ENCODE peak calls at places on chromosomes 4 and X, in four cellular contexts. V is astrocyte of the spinal cord, I is neural crest cell, M is BE2C. T is an unnamed sample.

GRCh38 chr4:101022151-101023024 is 324.9 kb downstream of the PPP3CA start:
- DNase-seq in V (peak; percentile 39), I (no peak), M (no peak), T (no peak)

GRCh38 chr4:101229116-101229515 is 118.2 kb downstream of the PPP3CA start:
- DNase-seq in V (peak; percentile 70), I (no peak), M (no peak), T (no peak)

GRCh38 chr4:184400891-184401290 is 73.5 kb downstream of the IRF2 start:
- DNase-seq in V (no peak), I (no peak), M (no peak), T (no peak)

GRCh38 chr4:110625593-110626292 is 2.9 kb upstream of the PITX2 start:
- DNase-seq in V (no peak), I (no peak), M (no peak), T (no peak)

GRCh38 chr4:46389301-46389761 is 597 bp downstream of the GABRA2 start:
- DNase-seq in V (peak; percentile 25), I (peak; percentile 12), M (no peak), T (no peak)

GRCh38 chrX:115147220-115147619 is 42.0 kb upstream of the RBMXL3 start:
- DNase-seq in V (peak; percentile 29), I (no peak), M (no peak), T (no peak)

GRCh38 chr4:73998040-73999011 is at the start of gene CXCL5:
- DNase-seq in V (peak; percentile 57), I (peak; percentile 26), M (no peak), T (peak; percentile 48)

GRCh38 chr4:15938182-15938581 is 358 bp downstream of the FGFBP1 start:
- DNase-seq in V (no peak), I (no peak), M (no peak), T (no peak)

GRCh38 chr4:120844528-120844921 is 78.0 kb downstream of the PRDM5 start:
- DNase-seq in V (no peak), I (no peak), M (no peak), T (no peak)

GRCh38 chrX:136623400-136623799 is 24.6 kb upstream of the CD40LG start:
- DNase-seq in V (no peak), I (no peak), M (no peak), T (no peak)

GRCh38 chrX:40016702-40017101 is 81.1 kb downstream of the BCOR start:
- DNase-seq in V (no peak), I (no peak), M (no peak), T (no peak)

GRCh38 chrX:107628662-107629532 is 587 bp downstream of the PRPS1 start:
- DNase-seq in V (peak; percentile 27), I (peak; percentile 3), M (peak; percentile 30), T (peak; percentile 27)

GRCh38 chr4:97370581-97370980 is 772.7 kb downstream of the STPG2 start:
- DNase-seq in V (peak; percentile 58), I (no peak), M (peak; percentile 37), T (no peak)

GRCh38 chr4:1517592-1518411 is 111.6 kb upstream of the NKX1-1 start:
- DNase-seq in V (no peak), I (no peak), M (peak; percentile 3), T (no peak)

GRCh38 chr4:8177544-8177943 is 18.9 kb upstream of the ABLIM2 start:
- DNase-seq in V (no peak), I (no peak), M (no peak), T (no peak)

GRCh38 chrX:48956728-48957414 is 536 bp downstream of the OTUD5 start:
- DNase-seq in V (no peak), I (no peak), M (peak; percentile 7), T (peak; percentile 14)

GRCh38 chrX:100410901-100411801 is 1.1 kb upstream of the PCDH19 start:
- DNase-seq in V (no peak), I (no peak), M (peak; percentile 30), T (no peak)

GRCh38 chr4:168551945-168552695 is 55.3 kb downstream of the PALLD start:
- DNase-seq in V (no peak), I (no peak), M (no peak), T (no peak)

GRCh38 chr4:52751349-52751911 is at the start of gene ERVMER34-1:
- DNase-seq in V (peak; percentile 28), I (peak; percentile 40), M (peak; percentile 45), T (peak; percentile 48)

GRCh38 chr4:140353836-140354235 is 19.6 kb upstream of the SCOC start:
- DNase-seq in V (no peak), I (no peak), M (no peak), T (no peak)

GRCh38 chrX:3567681-3568080 is 145.8 kb downstream of the PRKX start:
- DNase-seq in V (no peak), I (no peak), M (no peak), T (no peak)

GRCh38 chr4:24229976-24230375 is 340.1 kb upstream of the PPARGC1A start:
- DNase-seq in V (no peak), I (no peak), M (no peak), T (no peak)

GRCh38 chr4:8788174-8788573 is 83.5 kb downstream of the HMX1 start:
- DNase-seq in V (no peak), I (no peak), M (no peak), T (no peak)

GRCh38 chr4:96598465-96598864 is 758.6 kb downstream of the PDHA2 start:
- DNase-seq in V (no peak), I (no peak), M (no peak), T (no peak)

GRCh38 chr4:7156273-7157139 is 35.8 kb upstream of the SORCS2 start:
- DNase-seq in V (no peak), I (peak; percentile 28), M (peak; percentile 49), T (peak; percentile 40)

GRCh38 chr4:48779095-48779997 is 733 bp downstream of the FRYL start:
- DNase-seq in V (peak; percentile 71), I (peak; percentile 57), M (peak; percentile 74), T (peak; percentile 73)

GRCh38 chr4:33940281-33940680 is 2304.0 kb downstream of the ARAP2 start:
- DNase-seq in V (no peak), I (no peak), M (no peak), T (no peak)

GRCh38 chr4:16695896-16696295 is 202.5 kb downstream of the LDB2 start:
- DNase-seq in V (no peak), I (no peak), M (no peak), T (no peak)

GRCh38 chrX:77003956-77004355 is 443.2 kb upstream of the FGF16 start:
- DNase-seq in V (peak; percentile 56), I (no peak), M (no peak), T (no peak)

GRCh38 chrX:31366076-31366475 is 294.2 kb upstream of the FTHL17 start:
- DNase-seq in V (no peak), I (no peak), M (no peak), T (no peak)

GRCh38 chrX:73561791-73562190 is 1.2 kb upstream of the CHIC1 start:
- DNase-seq in V (peak; percentile 14), I (no peak), M (no peak), T (no peak)

GRCh38 chr4:10521386-10521785 is 64.2 kb upstream of the ZNF518B start:
- DNase-seq in V (no peak), I (no peak), M (no peak), T (no peak)

GRCh38 chrX:129523076-129524055 is at the start of gene SMARCA1:
- DNase-seq in V (peak; percentile 59), I (peak; percentile 62), M (peak; percentile 46), T (peak; percentile 40)

GRCh38 chrX:129525162-129525561 is 1.9 kb upstream of the SMARCA1 start:
- DNase-seq in V (no peak), I (no peak), M (no peak), T (no peak)

GRCh38 chrX:129520151-129520550 is 3.1 kb downstream of the SMARCA1 start:
- DNase-seq in V (no peak), I (no peak), M (no peak), T (no peak)

GRCh38 chrX:129524250-129524850 is 1.1 kb upstream of the SMARCA1 start:
- DNase-seq in V (no peak), I (no peak), M (no peak), T (no peak)

GRCh38 chrX:129522184-129523059 is 868 bp downstream of the SMARCA1 start:
- DNase-seq in V (peak; percentile 54), I (peak; percentile 46), M (peak; percentile 55), T (peak; percentile 38)
- TF ChIP-seq CTCF in V (peak; percentile 29), I (peak; percentile 43), M (peak; percentile 15), T (no peak)

DNA sequence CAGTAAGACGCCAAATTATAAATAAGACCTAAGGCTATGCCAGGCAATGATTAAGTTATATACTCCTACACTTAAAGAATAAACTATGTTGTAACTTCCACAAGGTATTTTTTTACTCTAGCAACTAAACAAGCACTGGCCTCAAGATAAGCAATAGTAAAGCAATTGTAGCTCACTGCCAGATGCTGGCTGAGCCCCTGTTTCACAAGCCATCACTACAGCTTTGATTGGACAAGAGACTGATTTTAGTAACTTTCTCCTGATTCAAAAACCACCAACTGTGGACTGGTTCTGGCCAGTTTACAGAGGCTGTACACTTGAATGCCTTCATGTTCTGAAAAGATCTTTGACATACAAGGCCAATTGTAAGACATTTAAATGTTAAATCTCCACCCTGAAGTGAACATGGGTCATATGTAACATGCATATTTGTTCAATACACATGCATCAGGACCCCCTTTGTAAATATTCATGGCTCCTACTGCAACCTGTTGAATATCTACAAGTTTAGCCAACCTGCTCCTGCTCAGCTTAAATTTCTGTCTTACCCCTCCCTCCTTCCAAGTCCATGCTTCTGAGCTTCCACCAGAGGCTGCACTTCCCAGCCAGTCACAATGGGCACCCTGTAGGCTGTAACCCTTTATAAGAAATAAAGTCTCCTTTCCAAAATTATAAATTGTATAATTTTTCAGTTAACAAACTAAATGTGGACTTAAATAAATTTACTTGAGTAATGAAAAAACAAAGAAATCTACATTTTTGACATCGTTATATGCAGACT is 423.6 kb downstream of the ANKRD50 start:
- DNase-seq in V (no peak), I (no peak), M (no peak), T (no peak)
- TF ChIP-seq CTCF in V (peak; percentile 4), I (no peak), M (no peak), T (no peak)

GRCh38 chr4:80846210-80846609 is 184.3 kb upstream of the BMP3 start:
- DNase-seq in V (no peak), I (no peak), M (no peak), T (no peak)

GRCh38 chr4:80841587-80842281 is 188.8 kb upstream of the BMP3 start:
- DNase-seq in V (no peak), I (no peak), M (no peak), T (no peak)

GRCh38 chr4:80839792-80840191 is 190.7 kb upstream of the BMP3 start:
- DNase-seq in V (no peak), I (no peak), M (no peak), T (no peak)

GRCh38 chr4:80840396-80840795 is 190.1 kb upstream of the BMP3 start:
- DNase-seq in V (peak; percentile 3), I (no peak), M (no peak), T (no peak)
- TF ChIP-seq CTCF in V (no peak), I (no peak), M (no peak), T (no peak)

DNA sequence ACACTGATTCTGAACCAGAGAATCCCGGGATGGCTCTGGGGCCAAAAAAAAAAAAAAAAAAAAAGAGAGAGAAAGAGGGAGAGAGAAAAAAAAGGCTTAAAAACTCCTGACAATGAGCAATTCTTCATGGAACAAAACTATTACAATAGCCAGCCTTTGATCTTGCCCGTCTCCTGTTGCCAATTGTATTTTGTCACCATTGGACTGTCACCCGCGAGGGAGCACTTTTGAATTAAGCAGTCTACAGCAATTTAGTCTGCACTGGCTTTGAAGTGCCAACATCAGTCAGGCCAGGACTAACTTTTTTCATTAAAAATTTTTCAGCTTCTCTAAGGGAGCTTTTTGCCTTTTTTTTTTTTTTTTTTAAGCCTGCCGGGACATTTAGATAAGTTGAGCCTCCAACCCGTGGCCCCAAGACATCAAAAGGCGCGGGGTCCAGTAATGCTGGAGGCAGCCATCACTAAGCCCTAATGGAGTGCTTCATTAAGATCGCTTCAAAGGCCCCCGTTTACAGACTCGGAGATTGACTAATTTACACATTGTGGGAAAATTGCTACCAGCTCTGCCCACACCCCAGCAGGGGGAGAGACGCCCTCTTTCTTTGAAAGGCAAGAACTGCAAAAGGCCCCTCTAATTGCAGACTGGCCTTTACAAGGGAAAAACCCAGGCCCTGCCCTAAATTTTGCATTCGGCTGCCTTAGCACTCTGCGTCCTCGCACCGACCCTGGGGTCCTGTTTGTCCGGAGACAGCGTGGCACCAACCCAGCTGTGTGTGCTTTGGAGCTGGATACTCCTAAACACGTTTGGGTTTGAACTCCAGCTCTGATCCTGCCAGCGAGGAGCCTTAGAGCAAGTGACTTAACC is 98.1 kb upstream of the MSX1 start:
- DNase-seq in V (no peak), I (peak; percentile 28), M (no peak), T (peak; percentile 30)
- TF ChIP-seq CTCF in V (peak; percentile 50), I (peak; percentile 49), M (peak; percentile 36), T (peak; percentile 41)

T was measured in endothelial cell.